ENCODE peak calls at places on chromosomes 2 and 18, in four cellular contexts. One of them, this sample, is unnamed.

GRCh38 chr2:20207051-20207450 is 17.9 kb downstream of the SDC1 start:
- DNase-seq in NCI-H2029: no peak
- DNase-seq in MV-4-11: peak
- DNase-seq in mammary epithelial cell: no peak
- DNase-seq in this sample: no peak

GRCh38 chr2:241638063-241638660 is 669 bp downstream of the ATG4B start:
- DNase-seq in NCI-H2029: no peak
- DNase-seq in MV-4-11: no peak
- DNase-seq in mammary epithelial cell: peak
- DNase-seq in this sample: no peak

GRCh38 chr18:79784965-79785770 is 12.6 kb upstream of the KCNG2 start:
- DNase-seq in NCI-H2029: no peak
- DNase-seq in MV-4-11: no peak
- DNase-seq in mammary epithelial cell: peak
- DNase-seq in this sample: no peak

GRCh38 chr2:109726666-109727270 is 67.3 kb upstream of the RGPD5 start:
- DNase-seq in NCI-H2029: no peak
- DNase-seq in MV-4-11: no peak
- DNase-seq in mammary epithelial cell: no peak
- DNase-seq in this sample: no peak

GRCh38 chr2:43776317-43776716 is 2.5 kb downstream of the DYNC2LI1 start:
- DNase-seq in NCI-H2029: no peak
- DNase-seq in MV-4-11: no peak
- DNase-seq in mammary epithelial cell: no peak
- DNase-seq in this sample: no peak

GRCh38 chr2:163401481-163401880 is 334.3 kb downstream of the FIGN start:
- DNase-seq in NCI-H2029: no peak
- DNase-seq in MV-4-11: no peak
- DNase-seq in mammary epithelial cell: peak
- DNase-seq in this sample: no peak

GRCh38 chr2:100272848-100273329 is 49.4 kb downstream of the LONRF2 start:
- DNase-seq in NCI-H2029: peak
- DNase-seq in MV-4-11: no peak
- DNase-seq in mammary epithelial cell: no peak
- DNase-seq in this sample: no peak

GRCh38 chr2:6139142-6139541 is 447.0 kb downstream of the SOX11 start:
- DNase-seq in NCI-H2029: no peak
- DNase-seq in MV-4-11: no peak
- DNase-seq in mammary epithelial cell: no peak
- DNase-seq in this sample: no peak

GRCh38 chr18:68803371-68803770 is 5.5 kb downstream of the CCDC102B start:
- DNase-seq in NCI-H2029: no peak
- DNase-seq in MV-4-11: no peak
- DNase-seq in mammary epithelial cell: no peak
- DNase-seq in this sample: no peak